ENCODE peak calls at places on chromosomes 13 and 19, in nine cellular contexts. O is GM23338, K is dorsolateral prefrontal cortex, Q is heart right ventricle, X is mammary epithelial cell, T is tibial nerve, N is spleen, C is body of pancreas, A is fibroblast of lung. Z is an unnamed sample.

GRCh38 chr19:32104465-32105235 is 240.8 kb upstream of the ZNF507 start:
- DNase-seq in O (peak), K (no peak), Q (no peak), X (peak), T (no peak), N (no peak), C (no peak), A (peak), Z (no peak)

GRCh38 chr19:51595776-51596175 is 24.7 kb downstream of the ZNF175 start:
- DNase-seq in O (no peak), K (no peak), Q (no peak), X (no peak), T (no peak), N (no peak), C (no peak), A (no peak), Z (no peak)

GRCh38 chr19:3179739-3180293 is 1.2 kb downstream of the S1PR4 start:
- DNase-seq in O (no peak), K (no peak), Q (no peak), X (no peak), T (no peak), N (peak), C (no peak), A (no peak), Z (no peak)

GRCh38 chr13:86563308-86563707 is 764.1 kb upstream of the SLITRK6 start:
- DNase-seq in O (no peak), K (no peak), Q (no peak), X (peak), T (no peak), N (no peak), C (no peak), A (peak), Z (no peak)

GRCh38 chr19:18987456-18987855 is 45.9 kb downstream of the SUGP2 start:
- DNase-seq in O (no peak), K (no peak), Q (no peak), X (no peak), T (no peak), N (no peak), C (no peak), A (no peak), Z (no peak)

GRCh38 chr19:42069619-42070293 is at the start of gene GRIK5:
- DNase-seq in O (peak), K (no peak), Q (no peak), X (no peak), T (no peak), N (no peak), C (peak), A (no peak), Z (no peak)

GRCh38 chr19:5131866-5132561 is 163.1 kb downstream of the KDM4B start:
- DNase-seq in O (no peak), K (no peak), Q (no peak), X (peak), T (no peak), N (peak), C (peak), A (peak), Z (peak)

GRCh38 chr13:72696590-72696989 is 30.8 kb downstream of the MZT1 start:
- DNase-seq in O (no peak), K (no peak), Q (no peak), X (no peak), T (no peak), N (no peak), C (no peak), A (no peak), Z (no peak)

GRCh38 chr13:99587893-99588606 is 86.8 kb downstream of the TM9SF2 start:
- DNase-seq in O (no peak), K (no peak), Q (no peak), X (no peak), T (no peak), N (no peak), C (no peak), A (no peak), Z (no peak)

GRCh38 chr19:39407644-39408391 is 1.2 kb downstream of the ZFP36 start:
- DNase-seq in O (peak), K (no peak), Q (peak), X (peak), T (no peak), N (peak), C (peak), A (no peak), Z (peak)

GRCh38 chr19:12872255-12872654 is 9.0 kb downstream of the DNASE2 start:
- DNase-seq in O (peak), K (no peak), Q (no peak), X (no peak), T (no peak), N (no peak), C (no peak), A (no peak), Z (peak)

GRCh38 chr13:20704459-20705069 is 1.1 kb downstream of the IL17D start:
- DNase-seq in O (no peak), K (no peak), Q (no peak), X (no peak), T (no peak), N (no peak), C (no peak), A (no peak), Z (no peak)

GRCh38 chr13:63605403-63605802 is 2189.8 kb upstream of the PCDH20 start:
- DNase-seq in O (no peak), K (no peak), Q (no peak), X (no peak), T (no peak), N (no peak), C (no peak), A (no peak), Z (no peak)

GRCh38 chr19:2887391-2887914 is 13.3 kb upstream of the ZNF57 start:
- DNase-seq in O (peak), K (no peak), Q (no peak), X (peak), T (no peak), N (no peak), C (peak), A (peak), Z (no peak)

GRCh38 chr19:48297975-48298374 is 27.4 kb upstream of the EMP3 start:
- DNase-seq in O (no peak), K (no peak), Q (no peak), X (no peak), T (no peak), N (no peak), C (no peak), A (no peak), Z (no peak)

GRCh38 chr19:40461669-40462221 is 3.8 kb downstream of the BLVRB start:
- DNase-seq in O (no peak), K (no peak), Q (no peak), X (no peak), T (no peak), N (peak), C (no peak), A (no peak), Z (no peak)

GRCh38 chr13:27806744-27807387 is 14.6 kb downstream of the GSX1 start:
- DNase-seq in O (peak), K (no peak), Q (no peak), X (no peak), T (no peak), N (no peak), C (no peak), A (no peak), Z (no peak)

GRCh38 chr13:107799001-107799400 is 416.3 kb downstream of the LIG4 start:
- DNase-seq in O (no peak), K (no peak), Q (no peak), X (no peak), T (no peak), N (no peak), C (no peak), A (no peak), Z (no peak)

GRCh38 chr19:6509118-6509971 is 7.2 kb upstream of the TUBB4A start:
- DNase-seq in O (no peak), K (peak), Q (no peak), X (no peak), T (peak), N (peak), C (peak), A (no peak), Z (no peak)

GRCh38 chr19:45020071-45020470 is 18.8 kb upstream of the CLASRP start:
- DNase-seq in O (no peak), K (no peak), Q (no peak), X (no peak), T (no peak), N (no peak), C (no peak), A (no peak), Z (no peak)

GRCh38 chr19:31641591-31641990 is 292.4 kb upstream of the TSHZ3 start:
- DNase-seq in O (no peak), K (no peak), Q (no peak), X (peak), T (no peak), N (no peak), C (no peak), A (peak), Z (no peak)

GRCh38 chr19:49635530-49636229 is 4.3 kb downstream of the RRAS start:
- DNase-seq in O (peak), K (no peak), Q (no peak), X (no peak), T (no peak), N (no peak), C (no peak), A (no peak), Z (no peak)

GRCh38 chr19:51820821-51821446 is 26.0 kb downstream of the FPR3 start:
- DNase-seq in O (no peak), K (no peak), Q (no peak), X (no peak), T (no peak), N (no peak), C (no peak), A (no peak), Z (no peak)

GRCh38 chr19:51703655-51704515 is 10.8 kb downstream of the SPACA6 start:
- DNase-seq in O (peak), K (peak), Q (peak), X (peak), T (peak), N (peak), C (peak), A (peak), Z (peak)

GRCh38 chr19:51689751-51690358 is 3.3 kb upstream of the SPACA6 start:
- DNase-seq in O (peak), K (peak), Q (peak), X (no peak), T (no peak), N (peak), C (peak), A (peak), Z (no peak)

GRCh38 chr19:9370747-9371619 is 8.2 kb downstream of the ZNF177 start:
- DNase-seq in O (no peak), K (no peak), Q (no peak), X (no peak), T (no peak), N (no peak), C (no peak), A (no peak), Z (no peak)

GRCh38 chr19:19042732-19043274 is 9.4 kb downstream of the ARMC6 start:
- DNase-seq in O (no peak), K (no peak), Q (no peak), X (no peak), T (no peak), N (no peak), C (no peak), A (no peak), Z (peak)

GRCh38 chr19:35294328-35294727 is 2.4 kb downstream of the MAG start:
- DNase-seq in O (no peak), K (no peak), Q (no peak), X (no peak), T (no peak), N (no peak), C (no peak), A (no peak), Z (no peak)

GRCh38 chr13:113672002-113672651 is 5.1 kb downstream of the GRK1 start:
- DNase-seq in O (no peak), K (no peak), Q (no peak), X (no peak), T (peak), N (peak), C (no peak), A (no peak), Z (no peak)

GRCh38 chr13:85650613-85651012 is 148.6 kb downstream of the SLITRK6 start:
- DNase-seq in O (peak), K (no peak), Q (no peak), X (peak), T (no peak), N (no peak), C (no peak), A (no peak), Z (no peak)

GRCh38 chr13:68009546-68009945 is 779.4 kb upstream of the PCDH9 start:
- DNase-seq in O (no peak), K (no peak), Q (no peak), X (no peak), T (no peak), N (no peak), C (no peak), A (no peak), Z (no peak)

GRCh38 chr19:49689133-49690072 is at the start of gene ADM5:
- DNase-seq in O (peak), K (peak), Q (no peak), X (no peak), T (no peak), N (peak), C (peak), A (no peak), Z (no peak)

GRCh38 chr13:64078480-64078936 is 2662.9 kb upstream of the PCDH20 start:
- DNase-seq in O (no peak), K (no peak), Q (no peak), X (no peak), T (no peak), N (no peak), C (no peak), A (no peak), Z (no peak)

GRCh38 chr13:44879452-44880058 is 109.7 kb downstream of the NUFIP1 start:
- DNase-seq in O (peak), K (no peak), Q (no peak), X (peak), T (no peak), N (no peak), C (peak), A (peak), Z (no peak)

GRCh38 chr19:46202872-46203860 is 26.4 kb upstream of the IGFL1 start:
- DNase-seq in O (no peak), K (no peak), Q (no peak), X (peak), T (no peak), N (no peak), C (no peak), A (no peak), Z (peak)

GRCh38 chr19:44002566-44003460 is at the start of gene ZNF230:
- DNase-seq in O (peak), K (peak), Q (peak), X (peak), T (peak), N (peak), C (peak), A (peak), Z (peak)
- H3K27ac ChIP-seq in O (no peak), K (peak), Q (peak), X (peak), T (peak), N (peak), C (peak), A (peak), Z (no peak)

DNA sequence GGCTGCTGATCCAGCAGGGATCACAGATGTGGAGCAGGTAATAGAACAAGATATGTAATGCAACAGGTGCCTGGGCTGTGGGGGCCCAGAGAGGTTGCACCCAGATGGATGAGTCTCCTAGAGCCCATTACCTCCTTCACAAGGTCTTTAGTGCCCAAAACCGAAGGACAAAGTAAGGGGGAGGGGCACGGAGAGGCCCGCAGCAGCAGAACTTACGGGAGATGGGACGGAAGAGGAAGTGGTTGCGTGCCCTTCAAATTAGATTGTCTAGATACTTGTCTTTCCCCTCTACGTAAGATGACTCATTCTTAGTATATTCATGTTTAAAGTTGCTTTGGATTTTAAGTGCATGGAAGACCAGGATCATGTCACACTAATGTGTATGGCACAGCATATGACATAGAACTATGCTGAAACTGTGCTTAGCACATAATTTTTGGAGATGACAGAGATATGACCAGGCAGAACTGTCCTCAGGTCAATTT is 5.7 kb upstream of the MRPS31 start:
- DNase-seq in O (no peak), K (no peak), Q (no peak), X (peak), T (no peak), N (peak), C (no peak), A (peak), Z (no peak)
- H3K27ac ChIP-seq in O (no peak), K (no peak), Q (no peak), X (no peak), T (no peak), N (peak), C (no peak), A (no peak), Z (no peak)

DNA sequence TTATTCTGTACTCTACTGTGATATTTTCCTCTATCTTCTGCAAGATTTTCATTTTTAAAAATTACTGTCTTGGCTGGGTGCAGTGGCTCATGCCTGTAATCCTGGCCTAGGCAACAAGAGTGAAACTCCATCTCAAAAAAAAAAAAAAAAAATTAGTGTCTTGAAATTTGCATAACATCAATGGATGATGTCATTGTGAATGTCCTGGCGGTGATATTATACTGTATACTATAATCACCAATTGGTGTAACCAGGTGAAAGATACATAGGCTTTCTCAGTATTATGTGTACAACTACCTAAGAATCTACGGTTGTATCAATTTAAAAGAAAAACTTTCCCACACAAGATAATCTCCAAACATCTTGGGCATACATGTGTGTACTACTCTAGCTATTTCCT is 15.2 kb downstream of the ZNF331 start:
- DNase-seq in O (no peak), K (no peak), Q (no peak), X (no peak), T (no peak), N (no peak), C (no peak), A (no peak), Z (no peak)
- H3K27ac ChIP-seq in O (peak), K (peak), Q (peak), X (no peak), T (no peak), N (no peak), C (no peak), A (peak), Z (no peak)

DNA sequence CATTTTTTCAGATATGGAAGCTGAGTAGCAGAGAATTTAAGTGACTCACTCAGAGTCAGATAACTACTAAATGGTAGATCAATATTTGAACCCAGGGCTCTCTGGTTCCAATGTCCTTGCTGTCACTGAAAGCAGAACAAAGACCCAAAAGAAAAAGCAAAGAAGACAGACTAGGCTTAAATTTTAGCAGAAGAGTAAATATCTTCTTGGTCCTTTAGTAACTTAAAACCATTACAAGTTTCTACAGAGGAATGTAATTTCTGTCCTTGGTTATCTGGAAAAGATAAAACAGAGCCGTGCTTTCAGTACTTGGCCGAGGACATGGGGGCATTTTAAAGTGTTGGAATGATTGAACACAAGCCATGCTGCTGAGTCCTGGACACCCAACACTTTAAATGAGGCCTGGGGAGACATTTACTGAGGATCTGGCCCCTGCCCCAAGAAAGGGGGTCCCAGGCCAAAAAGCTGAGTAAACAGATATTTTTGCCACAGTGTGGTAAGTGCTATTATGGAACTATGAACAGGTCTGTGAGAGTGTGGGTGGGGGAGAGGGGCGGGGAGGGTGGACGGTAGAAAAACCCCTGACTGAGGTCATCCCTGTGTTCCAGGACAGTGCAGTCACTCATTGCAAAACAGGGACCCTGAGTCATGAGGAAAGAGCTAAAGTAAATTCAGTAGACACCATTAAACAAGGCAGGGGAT is 18.5 kb upstream of the KPNA3 start:
- DNase-seq in O (no peak), K (no peak), Q (no peak), X (peak), T (no peak), N (no peak), C (no peak), A (peak), Z (no peak)
- H3K27ac ChIP-seq in O (no peak), K (no peak), Q (peak), X (no peak), T (no peak), N (no peak), C (peak), A (no peak), Z (no peak)

DNA sequence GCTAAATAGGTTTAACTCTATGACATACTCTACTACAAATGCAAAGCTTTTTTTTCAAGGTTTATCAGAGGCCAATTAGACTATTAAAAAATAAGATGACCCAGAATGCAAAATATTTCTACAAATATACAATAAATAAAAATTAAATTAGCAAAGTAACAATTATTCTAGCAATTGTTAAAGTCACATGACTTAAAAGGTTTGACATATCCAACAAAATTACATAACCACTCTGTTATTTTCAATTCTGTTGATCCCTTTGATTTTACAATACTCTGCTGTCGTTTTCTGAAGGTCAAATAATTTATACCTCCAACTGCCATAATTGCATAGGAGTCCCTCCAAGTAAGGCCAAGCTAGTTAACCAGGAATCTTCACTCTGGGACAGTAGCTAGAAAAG is 292.6 kb upstream of the MIR17HG start:
- DNase-seq in O (no peak), K (no peak), Q (no peak), X (no peak), T (no peak), N (no peak), C (no peak), A (no peak), Z (no peak)
- H3K27ac ChIP-seq in O (no peak), K (no peak), Q (no peak), X (no peak), T (no peak), N (no peak), C (no peak), A (no peak), Z (no peak)

Z was measured in PC-9.